ENCODE peak calls at places on chromosomes 6 and 20, in seven cellular contexts. O, Z, H, Q, F, L and D are unnamed samples.

GRCh38 chr6:17886891-17887290 is 100.5 kb downstream of the KIF13A start:
- DNase-seq in O (peak; percentile 82), Z (peak; percentile 52), H (peak; percentile 32), Q (no peak), F (no peak), L (no peak), D (peak; percentile 35)

GRCh38 chr20:51894201-51894600 is 91.9 kb upstream of the SALL4 start:
- DNase-seq in O (no peak), Z (no peak), H (no peak), Q (no peak), F (no peak), L (no peak), D (no peak)

GRCh38 chr6:89489078-89489477 is 56.1 kb downstream of the ANKRD6 start:
- DNase-seq in O (no peak), Z (no peak), H (no peak), Q (no peak), F (no peak), L (no peak), D (no peak)

GRCh38 chr6:29809249-29809648 is 18.4 kb upstream of the HLA-G start:
- DNase-seq in O (no peak), Z (no peak), H (no peak), Q (no peak), F (no peak), L (no peak), D (peak; percentile 8)

GRCh38 chr6:71420693-71421328 is 132.2 kb downstream of the OGFRL1 start:
- DNase-seq in O (peak; percentile 96), Z (peak; percentile 93), H (peak; percentile 97), Q (peak; percentile 81), F (no peak), L (peak; percentile 97), D (peak; percentile 93)

GRCh38 chr6:38771111-38771694 is 56.1 kb downstream of the DNAH8 start:
- DNase-seq in O (peak; percentile 3), Z (no peak), H (no peak), Q (no peak), F (no peak), L (no peak), D (no peak)

GRCh38 chr6:89375427-89375868 is 22.9 kb upstream of the UBE2J1 start:
- DNase-seq in O (no peak), Z (no peak), H (no peak), Q (peak; percentile 78), F (no peak), L (peak; percentile 85), D (peak; percentile 57)

GRCh38 chr6:47016236-47016635 is 25.9 kb downstream of the ADGRF1 start:
- DNase-seq in O (no peak), Z (no peak), H (no peak), Q (no peak), F (no peak), L (no peak), D (no peak)

GRCh38 chr6:152673233-152673632 is 24.5 kb upstream of the MYCT1 start:
- DNase-seq in O (peak; percentile 18), Z (no peak), H (peak; percentile 41), Q (no peak), F (no peak), L (no peak), D (no peak)

GRCh38 chr6:158869010-158869603 is 49.9 kb upstream of the EZR start:
- DNase-seq in O (no peak), Z (no peak), H (no peak), Q (no peak), F (no peak), L (no peak), D (no peak)

GRCh38 chr20:50855498-50856474 is 60.9 kb downstream of the BCAS4 start:
- DNase-seq in O (no peak), Z (peak; percentile 35), H (no peak), Q (peak; percentile 10), F (no peak), L (no peak), D (peak; percentile 79)

GRCh38 chr6:27672113-27672799 is 199.4 kb upstream of the ZNF184 start:
- DNase-seq in O (peak; percentile 39), Z (peak; percentile 83), H (peak; percentile 51), Q (no peak), F (no peak), L (no peak), D (peak; percentile 84)

GRCh38 chr6:142773324-142773723 is 171.7 kb downstream of the HIVEP2 start:
- DNase-seq in O (no peak), Z (no peak), H (no peak), Q (no peak), F (no peak), L (no peak), D (no peak)

GRCh38 chr20:48750941-48751620 is 76.7 kb downstream of the PREX1 start:
- DNase-seq in O (no peak), Z (no peak), H (peak; percentile 62), Q (no peak), F (no peak), L (peak; percentile 63), D (no peak)

GRCh38 chr6:16154904-16155303 is 26.0 kb downstream of the MYLIP start:
- DNase-seq in O (peak; percentile 82), Z (peak; percentile 44), H (peak; percentile 87), Q (no peak), F (no peak), L (peak; percentile 82), D (peak; percentile 40)

GRCh38 chr6:138410972-138411667 is 7.1 kb downstream of the HEBP2 start:
- DNase-seq in O (no peak), Z (peak; percentile 87), H (peak; percentile 29), Q (peak; percentile 56), F (no peak), L (no peak), D (peak; percentile 89)

GRCh38 chr6:42520786-42521607 is 42.8 kb upstream of the UBR2 start:
- DNase-seq in O (peak; percentile 75), Z (peak; percentile 83), H (no peak), Q (peak; percentile 4), F (no peak), L (no peak), D (peak; percentile 23)

GRCh38 chr20:17615645-17616479 is 46.0 kb downstream of the DSTN start:
- DNase-seq in O (no peak), Z (no peak), H (no peak), Q (no peak), F (no peak), L (peak; percentile 53), D (no peak)

GRCh38 chr6:162856885-162857284 is 129.1 kb downstream of the PACRG start:
- DNase-seq in O (peak; percentile 82), Z (peak; percentile 75), H (peak; percentile 86), Q (peak; percentile 77), F (no peak), L (no peak), D (peak; percentile 86)

GRCh38 chr6:93417421-93417996 is 1.9 kb downstream of the EPHA7 start:
- DNase-seq in O (no peak), Z (no peak), H (peak; percentile 34), Q (no peak), F (no peak), L (no peak), D (no peak)

GRCh38 chr6:27517928-27518787 is 45.3 kb upstream of the ZNF184 start:
- DNase-seq in O (no peak), Z (no peak), H (no peak), Q (no peak), F (no peak), L (no peak), D (peak; percentile 43)

GRCh38 chr20:63941282-63942060 is 14.7 kb downstream of the UCKL1 start:
- DNase-seq in O (no peak), Z (no peak), H (peak; percentile 24), Q (no peak), F (no peak), L (peak; percentile 80), D (peak; percentile 74)

GRCh38 chr6:43658161-43658560 is 13.3 kb downstream of the RSPH9 start:
- DNase-seq in O (no peak), Z (no peak), H (no peak), Q (no peak), F (no peak), L (no peak), D (peak; percentile 62)

GRCh38 chr20:922781-923180 is 6.6 kb upstream of the ANGPT4 start:
- DNase-seq in O (no peak), Z (no peak), H (no peak), Q (no peak), F (no peak), L (no peak), D (no peak)

GRCh38 chr20:59448828-59449444 is 148.5 kb downstream of the EDN3 start:
- DNase-seq in O (no peak), Z (no peak), H (no peak), Q (no peak), F (no peak), L (no peak), D (no peak)

GRCh38 chr6:9537381-9537780 is 877.5 kb downstream of the TFAP2A start:
- DNase-seq in O (peak; percentile 75), Z (peak; percentile 90), H (peak; percentile 28), Q (no peak), F (no peak), L (no peak), D (no peak)

GRCh38 chr6:158474961-158475343 is 84.9 kb upstream of the TMEM181 start:
- DNase-seq in O (peak; percentile 29), Z (peak; percentile 62), H (peak; percentile 19), Q (no peak), F (no peak), L (no peak), D (peak; percentile 76)

GRCh38 chr6:153976921-153977693 is 61.9 kb upstream of the OPRM1 start:
- DNase-seq in O (peak; percentile 67), Z (peak; percentile 58), H (peak; percentile 45), Q (peak; percentile 9), F (no peak), L (no peak), D (peak; percentile 46)

GRCh38 chr6:167827588-167828324 is 1.0 kb downstream of the AFDN start:
- DNase-seq in O (peak; percentile 40), Z (peak; percentile 17), H (peak; percentile 58), Q (no peak), F (no peak), L (peak; percentile 67), D (peak; percentile 57)

GRCh38 chr6:134896881-134897280 is 53.0 kb downstream of the ALDH8A1 start:
- DNase-seq in O (no peak), Z (no peak), H (no peak), Q (no peak), F (no peak), L (no peak), D (no peak)
- TF ChIP-seq CTCF in O (no peak), Z (no peak), H (no peak), Q (no peak), F (no peak), L (no peak), D (no peak)

GRCh38 chr6:120774275-120774674 is 560.0 kb downstream of the TBC1D32 start:
- DNase-seq in O (peak; percentile 1), Z (peak; percentile 0), H (peak; percentile 0), Q (peak; percentile 18), F (no peak), L (no peak), D (no peak)
- TF ChIP-seq CTCF in O (no peak), Z (no peak), H (no peak), Q (no peak), F (no peak), L (no peak), D (no peak)

DNA sequence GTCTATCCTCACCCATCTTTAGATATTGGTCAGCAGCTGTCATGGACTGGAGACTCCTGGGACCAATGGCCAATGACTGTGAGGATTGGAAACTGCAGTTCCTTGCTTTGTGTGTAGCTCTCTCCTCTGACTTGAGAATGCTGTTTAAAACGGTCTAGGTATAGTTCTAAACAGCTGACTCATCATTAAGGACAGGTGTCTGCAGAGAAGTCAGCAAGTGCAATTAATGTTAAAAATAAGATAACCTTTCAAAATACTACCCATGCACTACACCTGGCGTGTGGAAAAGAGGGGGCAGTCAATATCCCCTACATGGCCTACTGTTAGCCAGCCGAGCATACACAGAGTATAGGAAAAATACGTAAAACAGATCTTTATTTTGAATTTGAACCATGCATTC is 115.4 kb upstream of the TAB2 start:
- DNase-seq in O (no peak), Z (no peak), H (no peak), Q (no peak), F (no peak), L (no peak), D (no peak)
- TF ChIP-seq CTCF in O (no peak), Z (no peak), H (no peak), Q (no peak), F (no peak), L (no peak), D (no peak)

GRCh38 chr6:108260809-108261569 is at the start of gene SNX3:
- DNase-seq in O (peak; percentile 96), Z (peak; percentile 97), H (peak; percentile 98), Q (peak; percentile 85), F (no peak), L (peak; percentile 98), D (peak; percentile 96)
- TF ChIP-seq CTCF in O (no peak), Z (no peak), H (peak; percentile 15), Q (no peak), F (no peak), L (peak; percentile 16), D (no peak)